ENCODE peak calls at places on chromosomes 4 and X, in five cellular contexts. V is stimulated activated naive CD4-positive, alpha-beta T cell treated with Interleukin-2 at 50 U/mL for 16 hours; M is Calu3; P is AG09309; T is CD4-positive, alpha-beta memory T cell. Z is an unnamed sample.

GRCh38 chr4:151013491-151013890 is 1.6 kb downstream of the LRBA start:
- DNase-seq in V (no peak), M (no peak), P (no peak), T (no peak), Z (no peak)

GRCh38 chr4:7704625-7705024 is 235.0 kb downstream of the AFAP1 start:
- DNase-seq in V (no peak), M (no peak), P (no peak), T (no peak), Z (no peak)

GRCh38 chrX:110665636-110666035 is 130.0 kb downstream of the CHRDL1 start:
- DNase-seq in V (no peak), M (peak; percentile 69), P (peak; percentile 3), T (no peak), Z (no peak)

GRCh38 chr4:84971319-84971932 is 4.9 kb upstream of the WDFY3 start:
- DNase-seq in V (no peak), M (no peak), P (peak; percentile 55), T (no peak), Z (no peak)

GRCh38 chr4:20565075-20565721 is 135.1 kb upstream of the PACRGL start:
- DNase-seq in V (no peak), M (no peak), P (peak; percentile 2), T (no peak), Z (no peak)

GRCh38 chr4:169315530-169316306 is 45.0 kb upstream of the SH3RF1 start:
- DNase-seq in V (no peak), M (no peak), P (no peak), T (no peak), Z (no peak)

GRCh38 chrX:141668371-141668770 is 30.2 kb downstream of the SPANXD start:
- DNase-seq in V (no peak), M (no peak), P (no peak), T (no peak), Z (no peak)

GRCh38 chr4:47374477-47374876 is 89.0 kb downstream of the COMMD8 start:
- DNase-seq in V (no peak), M (no peak), P (peak; percentile 67), T (no peak), Z (no peak)

GRCh38 chrX:40174594-40175415 is 77.0 kb upstream of the BCOR start:
- DNase-seq in V (peak; percentile 58), M (no peak), P (no peak), T (no peak), Z (no peak)

GRCh38 chr4:55426518-55426917 is 30.8 kb downstream of the TMEM165 start:
- DNase-seq in V (no peak), M (no peak), P (no peak), T (no peak), Z (no peak)

GRCh38 chr4:60129740-60130139 is 1070.4 kb upstream of the ADGRL3 start:
- DNase-seq in V (no peak), M (no peak), P (no peak), T (no peak), Z (peak; percentile 55)

GRCh38 chr4:2291705-2292651 is 30.1 kb upstream of the MXD4 start:
- DNase-seq in V (no peak), M (no peak), P (no peak), T (no peak), Z (no peak)

GRCh38 chr4:124265701-124266100 is 446.8 kb downstream of the ANKRD50 start:
- DNase-seq in V (no peak), M (no peak), P (no peak), T (no peak), Z (no peak)

GRCh38 chr4:8346838-8347605 is 77.5 kb downstream of the HTRA3 start:
- DNase-seq in V (no peak), M (no peak), P (no peak), T (no peak), Z (no peak)

GRCh38 chr4:97152159-97152558 is 991.1 kb downstream of the STPG2 start:
- DNase-seq in V (no peak), M (no peak), P (no peak), T (no peak), Z (no peak)

GRCh38 chr4:141636771-141637460 is 533 bp downstream of the IL15 start:
- DNase-seq in V (peak; percentile 11), M (peak; percentile 40), P (no peak), T (peak; percentile 43), Z (no peak)

GRCh38 chr4:1072830-1073446 is 40.4 kb downstream of the RNF212 start:
- DNase-seq in V (peak; percentile 27), M (peak; percentile 50), P (peak; percentile 11), T (peak; percentile 56), Z (no peak)

GRCh38 chr4:8314691-8315255 is 45.2 kb downstream of the HTRA3 start:
- DNase-seq in V (no peak), M (no peak), P (no peak), T (no peak), Z (no peak)

GRCh38 chr4:96228463-96228862 is 388.6 kb downstream of the PDHA2 start:
- DNase-seq in V (no peak), M (no peak), P (no peak), T (no peak), Z (no peak)

GRCh38 chr4:39353478-39354177 is 12.5 kb downstream of the RFC1 start:
- DNase-seq in V (no peak), M (no peak), P (peak; percentile 5), T (peak; percentile 46), Z (no peak)

GRCh38 chr4:13852411-13852810 is 224.9 kb upstream of the BOD1L1 start:
- DNase-seq in V (no peak), M (no peak), P (no peak), T (no peak), Z (no peak)

GRCh38 chr4:173529505-173530325 is at the start of gene HAND2:
- DNase-seq in V (no peak), M (peak; percentile 13), P (no peak), T (no peak), Z (no peak)